ENCODE peak calls at places on chromosome 9, in four cellular contexts. R is heart left ventricle, W is OCI-LY7, B is HFFc6. C is an unnamed sample.

GRCh38 chr9:1837453-1838084 is 177.6 kb upstream of the SMARCA2 start:
- DNase-seq in R (no peak), W (peak; percentile 29), B (peak; percentile 9), C (peak; percentile 51)

GRCh38 chr9:112348257-112348992 is 15.0 kb upstream of the PTBP3 start:
- DNase-seq in R (peak; percentile 95), W (peak; percentile 81), B (peak; percentile 29), C (peak; percentile 24)

GRCh38 chr9:113511047-113511521 is 47.6 kb downstream of the RGS3 start:
- DNase-seq in R (peak; percentile 83), W (no peak), B (no peak), C (no peak)

GRCh38 chr9:90830977-90831376 is 29.4 kb downstream of the SYK start:
- DNase-seq in R (no peak), W (peak; percentile 95), B (no peak), C (no peak)

GRCh38 chr9:123253204-123253603 is 15.2 kb downstream of the STRBP start:
- DNase-seq in R (no peak), W (no peak), B (no peak), C (no peak)

GRCh38 chr9:115590016-115590415 is 472.1 kb upstream of the TNC start:
- DNase-seq in R (no peak), W (no peak), B (peak; percentile 87), C (no peak)

GRCh38 chr9:98808411-98808815 is 943 bp downstream of the GALNT12 start:
- DNase-seq in R (no peak), W (no peak), B (no peak), C (no peak)

GRCh38 chr9:98075332-98075805 is 18.8 kb downstream of the NANS start:
- DNase-seq in R (no peak), W (no peak), B (peak; percentile 74), C (no peak)

GRCh38 chr9:124820606-124821246 is 32.5 kb upstream of the WDR38 start:
- DNase-seq in R (no peak), W (no peak), B (no peak), C (no peak)

GRCh38 chr9:106920701-106921283 is 57.8 kb downstream of the ZNF462 start:
- DNase-seq in R (no peak), W (no peak), B (no peak), C (no peak)

GRCh38 chr9:136261686-136262430 is 16.2 kb upstream of the QSOX2 start:
- DNase-seq in R (peak; percentile 51), W (no peak), B (no peak), C (no peak)

GRCh38 chr9:136047775-136048559 is 47.1 kb downstream of the NACC2 start:
- DNase-seq in R (no peak), W (no peak), B (no peak), C (no peak)

GRCh38 chr9:129719135-129719534 is 33.7 kb downstream of the PTGES start:
- DNase-seq in R (no peak), W (no peak), B (no peak), C (no peak)

GRCh38 chr9:126514037-126514821 is 99.5 kb upstream of the LMX1B start:
- DNase-seq in R (peak; percentile 87), W (peak; percentile 66), B (peak; percentile 22), C (peak; percentile 71)

GRCh38 chr9:126386088-126386487 is 59.5 kb downstream of the MVB12B start:
- DNase-seq in R (no peak), W (peak; percentile 11), B (no peak), C (no peak)

GRCh38 chr9:123167474-123167873 is 100.9 kb downstream of the STRBP start:
- DNase-seq in R (no peak), W (peak; percentile 57), B (no peak), C (no peak)

GRCh38 chr9:136627703-136628102 is 35.0 kb upstream of the EGFL7 start:
- DNase-seq in R (peak; percentile 66), W (no peak), B (no peak), C (no peak)

GRCh38 chr9:98316445-98317133 is 61.1 kb upstream of the TBC1D2 start:
- DNase-seq in R (no peak), W (no peak), B (no peak), C (no peak)

GRCh38 chr9:34328500-34328982 is 527 bp downstream of the KIF24 start:
- DNase-seq in R (no peak), W (no peak), B (no peak), C (no peak)

GRCh38 chr9:128434340-128434739 is 13.7 kb downstream of the CERCAM start:
- DNase-seq in R (no peak), W (no peak), B (no peak), C (no peak)

GRCh38 chr9:97851450-97851883 is 1.6 kb upstream of the FOXE1 start:
- DNase-seq in R (no peak), W (no peak), B (no peak), C (no peak)

GRCh38 chr9:115198018-115198417 is 80.1 kb upstream of the TNC start:
- DNase-seq in R (peak; percentile 55), W (no peak), B (peak; percentile 52), C (no peak)

GRCh38 chr9:120532475-120532874 is 47.5 kb downstream of the CDK5RAP2 start:
- DNase-seq in R (no peak), W (no peak), B (peak; percentile 35), C (no peak)

GRCh38 chr9:22683393-22684075 is 236.9 kb downstream of the DMRTA1 start:
- DNase-seq in R (no peak), W (peak; percentile 53), B (peak; percentile 94), C (no peak)

GRCh38 chr9:121886759-121887485 is 206.2 kb downstream of the TTLL11 start:
- DNase-seq in R (no peak), W (no peak), B (no peak), C (no peak)

GRCh38 chr9:136312436-136312835 is 8.5 kb upstream of the CCDC187 start:
- DNase-seq in R (no peak), W (peak; percentile 45), B (no peak), C (peak; percentile 73)

GRCh38 chr9:68533678-68534077 is 7.0 kb downstream of the TMEM252 start:
- DNase-seq in R (no peak), W (no peak), B (no peak), C (no peak)

DNA sequence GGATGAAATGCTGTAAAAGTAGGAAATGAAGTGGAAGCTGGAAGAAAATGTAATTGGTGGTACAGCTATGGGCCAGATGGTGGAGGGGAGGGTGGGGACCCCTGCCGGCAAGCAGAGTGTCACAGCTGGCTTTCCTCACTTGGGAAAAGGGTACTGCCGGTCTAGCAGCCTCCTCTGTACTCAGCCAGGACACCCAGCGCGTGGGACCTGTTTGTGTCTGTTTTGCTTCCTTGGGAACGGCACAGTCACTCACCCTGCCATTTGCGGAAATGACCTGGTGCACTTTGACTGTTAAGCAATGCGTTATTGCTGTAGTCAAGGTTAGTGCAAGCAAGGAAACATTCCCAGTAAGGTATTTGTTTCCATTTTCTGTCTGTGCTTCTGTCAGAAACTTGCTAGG is 10.1 kb downstream of the TMEM252 start:
- DNase-seq in R (peak; percentile 78), W (no peak), B (no peak), C (no peak)
- TF ChIP-seq CTCF in R (peak; percentile 40), W (no peak), B (no peak), C (no peak)

GRCh38 chr9:86099695-86100364 is 472 bp upstream of the GOLM1 start:
- DNase-seq in R (peak; percentile 66), W (no peak), B (peak; percentile 25), C (peak; percentile 27)
- TF ChIP-seq CTCF in R (no peak), W (no peak), B (no peak), C (peak; percentile 5)

DNA sequence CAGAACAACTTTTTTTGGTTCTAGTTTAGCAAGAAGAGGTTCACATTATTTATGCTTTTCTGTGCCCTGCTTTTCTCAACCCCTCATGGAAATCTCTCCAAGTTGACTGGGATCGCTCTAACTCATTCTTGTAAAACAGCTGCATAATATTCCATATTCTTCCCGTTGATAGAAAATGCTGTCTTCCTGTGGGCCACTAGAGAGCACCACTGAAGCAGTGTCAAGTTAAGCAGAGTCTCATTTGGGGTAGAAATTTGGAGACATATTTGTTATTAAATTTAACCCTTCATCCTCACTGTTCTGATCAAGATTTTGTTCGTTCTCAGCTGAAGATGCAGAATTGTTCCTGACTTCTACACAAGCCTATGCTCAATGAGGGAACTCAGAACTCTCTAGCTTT is 140.1 kb downstream of the CEMIP2 start:
- DNase-seq in R (no peak), W (no peak), B (no peak), C (no peak)
- TF ChIP-seq CTCF in R (no peak), W (peak; percentile 65), B (peak; percentile 53), C (no peak)

GRCh38 chr9:13213998-13214397 is 65.5 kb downstream of the MPDZ start:
- DNase-seq in R (no peak), W (no peak), B (no peak), C (no peak)

GRCh38 chr9:13209498-13209897 is 70.0 kb downstream of the MPDZ start:
- DNase-seq in R (no peak), W (no peak), B (no peak), C (no peak)

GRCh38 chr9:13215791-13216554 is 63.5 kb downstream of the MPDZ start:
- DNase-seq in R (no peak), W (no peak), B (no peak), C (no peak)

DNA sequence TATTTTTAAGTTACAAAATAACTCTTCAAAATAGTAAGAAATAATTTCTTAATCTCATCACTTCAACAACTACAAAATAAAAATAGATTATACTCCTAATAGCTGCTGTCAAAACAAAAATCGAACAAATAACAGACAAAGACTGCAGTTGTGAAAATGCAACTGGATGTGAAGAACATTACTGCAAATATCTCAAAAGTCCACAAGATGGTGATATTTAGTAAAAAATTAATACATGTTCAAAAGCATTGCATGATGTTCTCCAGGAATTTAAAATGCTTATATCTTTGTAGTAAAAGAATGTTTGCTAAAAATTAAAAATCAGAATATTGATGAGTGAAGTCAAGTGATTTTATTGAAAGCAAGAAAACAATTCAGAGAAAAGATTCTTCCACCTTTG is 66.2 kb downstream of the MPDZ start:
- DNase-seq in R (no peak), W (no peak), B (peak; percentile 21), C (no peak)
- TF ChIP-seq CTCF in R (peak; percentile 39), W (peak; percentile 65), B (peak; percentile 79), C (no peak)

GRCh38 chr9:4225291-4226119 is 74.4 kb downstream of the GLIS3 start:
- DNase-seq in R (no peak), W (no peak), B (peak; percentile 97), C (no peak)
- TF ChIP-seq CTCF in R (no peak), W (peak; percentile 58), B (peak; percentile 73), C (no peak)

GRCh38 chr9:4762889-4763521 is 22.0 kb upstream of the AK3 start:
- DNase-seq in R (no peak), W (no peak), B (no peak), C (peak; percentile 41)
- TF ChIP-seq CTCF in R (peak; percentile 32), W (no peak), B (peak; percentile 60), C (no peak)

GRCh38 chr9:8895498-8896224 is 1096.1 kb upstream of the DMAC1 start:
- DNase-seq in R (no peak), W (peak; percentile 6), B (no peak), C (peak; percentile 8)
- TF ChIP-seq CTCF in R (peak; percentile 60), W (peak; percentile 76), B (peak; percentile 46), C (peak; percentile 24)

C was measured in GM10248.